ENCODE peak calls at places on chromosomes 1 and 21, in six cellular contexts. G is psoas muscle, M is HCT116, B is ovary, I is PC-3, P is fibroblast of lung. R is an unnamed sample.
A peak's percentile ranks its signal among the peaks of the same experiment; 100 is the strongest.

GRCh38 chr1:44072204-44072603 is 40.9 kb upstream of the SLC6A9 start:
- DNase-seq in G (no peak), M (peak; percentile 61), B (no peak), I (peak; percentile 58), P (peak; percentile 89), R (peak; percentile 61)

GRCh38 chr1:54982739-54983138 is 2.3 kb downstream of the TMEM61 start:
- DNase-seq in G (no peak), M (peak; percentile 28), B (no peak), I (no peak), P (no peak), R (no peak)

GRCh38 chr1:8374812-8375211 is 56.9 kb downstream of the SLC45A1 start:
- DNase-seq in G (no peak), M (peak; percentile 24), B (no peak), I (peak; percentile 66), P (peak; percentile 63), R (peak; percentile 39)

GRCh38 chr1:24925082-24925779 is 4.8 kb downstream of the RUNX3 start:
- DNase-seq in G (no peak), M (no peak), B (no peak), I (no peak), P (no peak), R (no peak)

GRCh38 chr1:41097105-41097504 is 75.6 kb upstream of the SLFNL1 start:
- DNase-seq in G (no peak), M (no peak), B (no peak), I (no peak), P (peak; percentile 17), R (no peak)

GRCh38 chr1:39081266-39082139 is 55.4 kb downstream of the NDUFS5 start:
- DNase-seq in G (peak; percentile 32), M (no peak), B (no peak), I (peak; percentile 30), P (no peak), R (peak; percentile 30)

GRCh38 chr1:27011058-27011764 is 1.4 kb downstream of the TENT5B start:
- DNase-seq in G (peak; percentile 35), M (peak; percentile 54), B (peak; percentile 50), I (peak; percentile 97), P (peak; percentile 66), R (peak; percentile 98)

GRCh38 chr1:53947172-53947835 is 1.2 kb downstream of the LRRC42 start:
- DNase-seq in G (no peak), M (no peak), B (peak; percentile 28), I (no peak), P (no peak), R (no peak)

GRCh38 chr1:162062542-162063015 is 6.9 kb upstream of the NOS1AP start:
- DNase-seq in G (no peak), M (no peak), B (no peak), I (no peak), P (peak; percentile 74), R (no peak)

GRCh38 chr1:76583237-76583868 is 283.9 kb upstream of the ST6GALNAC5 start:
- DNase-seq in G (no peak), M (no peak), B (no peak), I (no peak), P (no peak), R (no peak)

GRCh38 chr1:94754101-94754500 is 66.1 kb upstream of the SLC44A3 start:
- DNase-seq in G (no peak), M (no peak), B (no peak), I (no peak), P (no peak), R (no peak)

GRCh38 chr1:157580179-157580827 is 17.6 kb downstream of the FCRL4 start:
- DNase-seq in G (no peak), M (peak; percentile 71), B (no peak), I (peak; percentile 90), P (peak; percentile 63), R (peak; percentile 61)

GRCh38 chr1:236416165-236416564 is 22.1 kb downstream of the EDARADD start:
- DNase-seq in G (no peak), M (no peak), B (no peak), I (no peak), P (no peak), R (no peak)

GRCh38 chr1:53945433-53946251 is at the start of gene IFT25:
- DNase-seq in G (peak; percentile 97), M (peak; percentile 88), B (peak; percentile 99), I (peak; percentile 95), P (peak; percentile 96), R (peak; percentile 96)

GRCh38 chr1:198364471-198364870 is 176.0 kb downstream of the ATP6V1G3 start:
- DNase-seq in G (no peak), M (no peak), B (no peak), I (no peak), P (peak; percentile 56), R (no peak)

GRCh38 chr1:153430561-153430960 is 14.2 kb downstream of the S100A7A start:
- DNase-seq in G (no peak), M (no peak), B (no peak), I (no peak), P (no peak), R (no peak)

GRCh38 chr1:203295796-203296195 is 9.5 kb upstream of the BTG2 start:
- DNase-seq in G (no peak), M (no peak), B (peak; percentile 22), I (no peak), P (no peak), R (no peak)

GRCh38 chr1:10556430-10557005 is 81.8 kb downstream of the PEX14 start:
- DNase-seq in G (no peak), M (no peak), B (no peak), I (no peak), P (no peak), R (no peak)

GRCh38 chr1:228405200-228405978 is 1.2 kb downstream of the TRIM11 start:
- DNase-seq in G (no peak), M (no peak), B (no peak), I (peak; percentile 20), P (peak; percentile 30), R (no peak)

GRCh38 chr1:200526709-200527612 is 93.6 kb downstream of the KIF14 start:
- DNase-seq in G (no peak), M (no peak), B (no peak), I (no peak), P (peak; percentile 50), R (no peak)

GRCh38 chr1:91166106-91166712 is 144.4 kb upstream of the ZNF644 start:
- DNase-seq in G (peak; percentile 37), M (peak; percentile 45), B (peak; percentile 51), I (peak; percentile 72), P (peak; percentile 71), R (peak; percentile 57)

GRCh38 chr1:171817511-171818265 is 23.6 kb upstream of the DNM3 start:
- DNase-seq in G (no peak), M (peak; percentile 57), B (no peak), I (peak; percentile 99), P (peak; percentile 51), R (peak; percentile 86)

GRCh38 chr21:26595971-26596370 is 22.9 kb upstream of the CYYR1 start:
- DNase-seq in G (no peak), M (no peak), B (no peak), I (no peak), P (no peak), R (no peak)

GRCh38 chr1:244050835-244051444 is at the start of gene ZBTB18:
- DNase-seq in G (no peak), M (no peak), B (no peak), I (peak; percentile 21), P (peak; percentile 70), R (no peak)

GRCh38 chr1:208614610-208615009 is 370.4 kb upstream of the PLXNA2 start:
- DNase-seq in G (no peak), M (no peak), B (no peak), I (no peak), P (no peak), R (no peak)
- TF ChIP-seq CTCF in G (no peak), M (no peak), B (no peak), I (no peak), P (no peak), R (no peak)

DNA sequence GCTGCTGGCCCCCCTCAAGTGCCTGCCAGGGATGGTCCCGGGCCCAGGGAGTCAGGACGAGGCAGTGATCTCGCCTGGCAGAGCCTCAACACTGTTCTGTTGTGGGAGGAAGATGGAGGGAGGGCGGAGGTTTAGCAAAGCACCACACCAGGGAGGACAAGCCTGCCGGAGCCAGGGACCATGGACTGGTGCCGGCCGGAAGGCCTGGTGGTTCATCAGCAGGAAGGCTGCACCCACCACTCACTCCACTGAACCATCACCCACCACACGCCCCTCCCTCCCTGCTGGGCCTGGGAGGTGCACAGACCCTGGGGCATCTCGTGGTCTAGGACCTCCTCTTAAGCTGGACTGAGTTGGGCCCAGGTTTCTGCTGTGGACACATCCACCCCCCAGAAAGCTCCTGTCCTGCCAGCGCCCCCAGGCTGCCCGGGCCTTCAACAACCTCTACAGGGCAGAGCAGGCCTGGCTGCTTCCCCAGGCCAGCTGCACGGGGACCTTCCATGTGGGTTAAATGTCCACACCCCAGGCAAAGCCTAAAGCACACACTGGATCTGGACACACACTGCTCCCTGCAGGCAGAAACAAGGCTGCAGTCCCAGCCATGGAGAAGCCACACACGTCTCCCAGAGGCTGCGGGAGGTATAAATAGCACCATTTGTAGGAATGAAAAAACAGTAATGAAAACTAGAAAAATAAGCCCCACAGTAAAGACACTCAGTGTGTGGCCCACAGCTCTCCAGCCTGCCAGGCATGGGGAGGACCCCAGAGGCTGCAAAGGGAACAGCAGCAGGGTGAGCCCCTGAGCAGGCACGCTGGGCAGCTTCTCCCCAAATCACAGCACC is 10.4 kb upstream of the TMEM240 start:
- DNase-seq in G (no peak), M (no peak), B (no peak), I (peak; percentile 34), P (peak; percentile 69), R (no peak)
- H3K27ac ChIP-seq in G (peak overlapping the region; percentile 50), M (no peak overlapping the region), B (no peak overlapping the region), I (no peak overlapping the region), P (peak overlapping the region; percentile 0), R (peak overlapping the region; percentile 46)

GRCh38 chr1:15222653-15223303 is 24.2 kb upstream of the FHAD1 start:
- DNase-seq in G (no peak), M (no peak), B (no peak), I (no peak), P (no peak), R (no peak)

GRCh38 chr1:15218287-15219279 is 28.4 kb upstream of the FHAD1 start:
- DNase-seq in G (no peak), M (peak; percentile 23), B (no peak), I (peak; percentile 84), P (peak; percentile 19), R (no peak)

GRCh38 chr1:15220024-15220392 is 27.0 kb upstream of the FHAD1 start:
- DNase-seq in G (no peak), M (no peak), B (no peak), I (no peak), P (no peak), R (no peak)

GRCh38 chr1:15219280-15220023 is 27.6 kb upstream of the FHAD1 start:
- DNase-seq in G (no peak), M (no peak), B (no peak), I (no peak), P (no peak), R (no peak)

DNA sequence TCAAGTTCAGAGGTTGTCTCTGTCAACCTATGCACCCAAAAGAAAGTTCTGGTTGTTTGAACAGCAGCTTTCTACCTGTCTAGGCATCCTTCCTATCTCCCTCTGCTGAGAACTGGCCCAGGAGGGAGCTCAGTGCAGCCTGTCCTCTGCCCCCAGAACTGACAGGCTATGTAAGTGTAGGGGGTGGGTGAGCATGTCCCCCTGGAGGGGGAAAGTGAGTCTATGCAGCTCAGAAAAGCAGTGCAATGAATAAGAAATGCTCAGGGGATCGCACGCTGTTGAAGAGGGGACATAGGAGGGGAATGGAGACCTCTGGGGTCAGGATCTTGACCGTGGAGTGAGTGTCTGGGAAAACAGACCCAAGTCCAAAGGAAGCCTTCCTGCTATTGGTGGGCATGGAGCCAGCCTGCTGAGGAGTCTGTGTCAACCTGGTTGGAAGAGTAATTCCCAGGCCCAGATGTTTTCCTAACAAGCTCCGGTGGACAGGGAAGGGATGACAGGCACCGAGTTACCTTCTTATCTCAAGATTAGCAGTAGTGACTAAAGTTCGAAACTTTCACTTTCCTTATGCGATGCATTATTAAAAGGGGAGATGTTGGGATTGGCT is 26.1 kb upstream of the FHAD1 start:
- DNase-seq in G (no peak), M (no peak), B (peak; percentile 60), I (no peak), P (no peak), R (no peak)
- TF ChIP-seq CTCF in G (no peak), M (no peak), B (no peak), I (no peak), P (no peak), R (no peak)

GRCh38 chr1:37949524-37950152 is 2.8 kb upstream of the INPP5B start:
- DNase-seq in G (no peak), M (no peak), B (no peak), I (no peak), P (no peak), R (no peak)
- H3K27ac ChIP-seq in G (no peak overlapping the region), M (no peak overlapping the region), B (no peak overlapping the region), I (no peak overlapping the region), P (no peak overlapping the region), R (no peak overlapping the region)